ENCODE peak calls at places on chromosomes 13 and 19, in seven cellular contexts. I is activated T-helper 2 cell treated with anti-CD3 and anti-CD28 coated beads, Interferon-gamma antibody, Interleukin-2, Interleukin-4, amounts not matched to agents 10 μg/mL and 5 μg/mL and 100 μg/mL, durations not matched to agents 14 hours and 24 hours and 36 hours; D is thyroid gland; L is RWPE1; R is caudate nucleus; S is non-pigmented ciliary epithelial cell; E is stimulated activated CD4-positive, alpha-beta T cell treated with anti-CD3 and anti-CD28 coated beads, Interleukin-1b, Interleukin-23, amount 100 ng/mL, for 24 hours. O is an unnamed sample.

GRCh38 chr13:51041126-51041525 is 69.9 kb downstream of the C13orf42 start:
- DNase-seq in L (no peak), S (no peak), I (no peak), R (no peak), D (no peak), E (no peak), O (no peak)

GRCh38 chr19:15200575-15201364 is at the start of gene NOTCH3:
- DNase-seq in D (peak; percentile 35), L (no peak), R (no peak), E (no peak), S (no peak), I (no peak), O (no peak)

GRCh38 chr13:100668408-100668807 is 6.2 kb downstream of the TMTC4 start:
- DNase-seq in E (no peak), R (no peak), I (no peak), S (peak; percentile 27), D (no peak), L (no peak), O (no peak)

GRCh38 chr13:110471156-110471832 is 90.2 kb downstream of the RAB20 start:
- DNase-seq in R (no peak), E (no peak), L (no peak), D (no peak), I (no peak), S (no peak), O (no peak)

GRCh38 chr13:36298535-36299068 is 988 bp upstream of the CCDC169 start:
- DNase-seq in E (no peak), I (no peak), D (no peak), S (no peak), R (no peak), L (no peak), O (no peak)

GRCh38 chr19:14561832-14562351 is 10.0 kb downstream of the NDUFB7 start:
- DNase-seq in I (no peak), L (peak; percentile 58), R (peak; percentile 37), S (no peak), D (peak; percentile 74), E (no peak), O (peak; percentile 38)

GRCh38 chr13:111122056-111122455 is 6.9 kb downstream of the ARHGEF7 start:
- DNase-seq in E (no peak), D (no peak), R (no peak), S (no peak), L (no peak), I (no peak), O (no peak)

GRCh38 chr19:33440682-33441081 is 67.2 kb downstream of the CEBPG start:
- DNase-seq in S (no peak), D (no peak), L (no peak), I (no peak), R (no peak), E (no peak), O (no peak)

GRCh38 chr13:81606074-81606473 is 1265.1 kb upstream of the SPRY2 start:
- DNase-seq in S (no peak), D (no peak), R (no peak), I (no peak), L (no peak), E (no peak), O (no peak)

GRCh38 chr13:98279473-98280175 is 102.6 kb upstream of the RNF113B start:
- DNase-seq in E (no peak), D (peak; percentile 89), R (no peak), L (no peak), I (no peak), S (no peak), O (no peak)

GRCh38 chr19:54577334-54577733 is 3.7 kb downstream of the LILRA2 start:
- DNase-seq in L (no peak), R (no peak), I (no peak), D (no peak), S (no peak), E (no peak), O (no peak)

GRCh38 chr13:75635101-75635620 is 969 bp upstream of the LMO7 start:
- DNase-seq in E (no peak), R (no peak), L (no peak), D (peak; percentile 38), I (no peak), S (no peak), O (no peak)

GRCh38 chr19:16200038-16200775 is 2.5 kb downstream of the AP1M1 start:
- DNase-seq in I (peak; percentile 9), S (no peak), R (no peak), E (no peak), D (peak; percentile 14), L (no peak), O (no peak)

GRCh38 chr19:21835429-21835809 is 563 bp downstream of the ZNF43 start:
- DNase-seq in S (no peak), E (no peak), L (no peak), R (no peak), D (no peak), I (no peak), O (no peak)

GRCh38 chr19:29115181-29115580 is 97.8 kb downstream of the UQCRFS1 start:
- DNase-seq in E (no peak), L (no peak), S (no peak), R (no peak), D (no peak), I (no peak), O (no peak)

GRCh38 chr13:40236566-40237168 is 429.8 kb downstream of the FOXO1 start:
- DNase-seq in E (no peak), R (no peak), D (peak; percentile 17), L (no peak), I (no peak), S (no peak), O (peak; percentile 28)

GRCh38 chr13:41900918-41901317 is 60.0 kb downstream of the VWA8 start:
- DNase-seq in L (no peak), E (no peak), I (no peak), D (no peak), S (no peak), R (no peak), O (no peak)

GRCh38 chr19:13234518-13234917 is 84.3 kb downstream of the IER2 start:
- DNase-seq in I (peak; percentile 16), L (peak; percentile 50), S (no peak), R (no peak), D (peak; percentile 63), E (peak; percentile 32), O (peak; percentile 12)

GRCh38 chr13:97223711-97224461 is 1.8 kb downstream of the MBNL2 start:
- DNase-seq in L (peak; percentile 63), S (peak; percentile 86), R (no peak), D (peak; percentile 71), E (no peak), I (no peak), O (peak; percentile 80)

GRCh38 chr19:6014551-6015135 is 36.7 kb upstream of the RANBP3 start:
- DNase-seq in D (no peak), R (no peak), E (no peak), L (no peak), I (no peak), S (no peak), O (no peak)

GRCh38 chr19:28914173-28914572 is 298.8 kb downstream of the UQCRFS1 start:
- DNase-seq in R (no peak), S (no peak), I (no peak), E (no peak), D (no peak), L (no peak), O (no peak)

GRCh38 chr19:15456871-15457700 is 7.3 kb downstream of the RASAL3 start:
- DNase-seq in R (no peak), L (peak; percentile 47), I (no peak), E (no peak), D (no peak), S (no peak), O (no peak)

GRCh38 chr13:29547135-29547534 is 48.4 kb downstream of the SLC7A1 start:
- DNase-seq in S (no peak), E (no peak), L (no peak), I (no peak), R (no peak), D (no peak), O (no peak)

GRCh38 chr13:36086117-36086516 is 45.1 kb downstream of the DCLK1 start:
- DNase-seq in L (no peak), I (no peak), S (no peak), E (no peak), R (no peak), D (no peak), O (no peak)